ENCODE peak calls at places on chromosomes 7 and 10, in nine cellular contexts. R, G, M, W, F, Q, C, L and S are unnamed samples.

GRCh38 chr7:138468244-138469123 is 8.4 kb downstream of the TRIM24 start:
- DNase-seq in R (no peak), G (no peak), M (no peak), W (no peak), F (no peak), Q (no peak), C (peak; percentile 14), L (peak; percentile 56), S (peak; percentile 61)

GRCh38 chr10:111598433-111599059 is 521.7 kb downstream of the ADRA2A start:
- DNase-seq in R (peak; percentile 80), G (peak; percentile 1), M (no peak), W (peak; percentile 29), F (peak; percentile 73), Q (peak; percentile 69), C (peak; percentile 31), L (peak; percentile 36), S (peak; percentile 71)

GRCh38 chr10:74140553-74140952 is 10.1 kb downstream of the AP3M1 start:
- DNase-seq in R (no peak), G (no peak), M (no peak), W (no peak), F (no peak), Q (no peak), C (no peak), L (no peak), S (no peak)

GRCh38 chr7:12692479-12693259 is 5.2 kb downstream of the ARL4A start:
- DNase-seq in R (no peak), G (no peak), M (no peak), W (no peak), F (no peak), Q (no peak), C (no peak), L (no peak), S (no peak)

GRCh38 chr10:44418637-44419036 is 33.7 kb upstream of the CXCL12 start:
- DNase-seq in R (no peak), G (no peak), M (peak; percentile 33), W (no peak), F (no peak), Q (no peak), C (no peak), L (no peak), S (no peak)

GRCh38 chr10:123523833-123524232 is 142.3 kb upstream of the GPR26 start:
- DNase-seq in R (no peak), G (no peak), M (no peak), W (no peak), F (no peak), Q (no peak), C (no peak), L (no peak), S (no peak)

GRCh38 chr7:42893341-42894242 is 18.3 kb downstream of the C7orf25 start:
- DNase-seq in R (no peak), G (no peak), M (no peak), W (no peak), F (no peak), Q (no peak), C (no peak), L (no peak), S (no peak)

GRCh38 chr10:24722676-24723385 is 856 bp downstream of the ARHGAP21 start:
- DNase-seq in R (peak; percentile 43), G (peak; percentile 74), M (peak; percentile 77), W (peak; percentile 38), F (peak; percentile 64), Q (peak; percentile 72), C (peak; percentile 40), L (no peak), S (peak; percentile 65)

GRCh38 chr10:133359554-133359971 is 1.7 kb upstream of the FUOM start:
- DNase-seq in R (no peak), G (no peak), M (no peak), W (peak; percentile 8), F (no peak), Q (no peak), C (no peak), L (no peak), S (no peak)

GRCh38 chr7:17463511-17464085 is 165.1 kb downstream of the AHR start:
- DNase-seq in R (no peak), G (no peak), M (no peak), W (no peak), F (no peak), Q (no peak), C (no peak), L (no peak), S (no peak)

GRCh38 chr7:73329861-73330581 is 2.1 kb downstream of the FKBP6 start:
- DNase-seq in R (peak; percentile 17), G (no peak), M (no peak), W (no peak), F (no peak), Q (no peak), C (peak; percentile 36), L (no peak), S (peak; percentile 31)

GRCh38 chr7:135715673-135716072 is 12.3 kb downstream of the SLC13A4 start:
- DNase-seq in R (no peak), G (no peak), M (no peak), W (no peak), F (no peak), Q (no peak), C (no peak), L (no peak), S (no peak)

GRCh38 chr10:105503714-105504113 is 862.6 kb downstream of the SORCS3 start:
- DNase-seq in R (no peak), G (no peak), M (no peak), W (no peak), F (no peak), Q (no peak), C (no peak), L (no peak), S (no peak)

GRCh38 chr7:11355571-11355970 is 381.9 kb downstream of the PHF14 start:
- DNase-seq in R (no peak), G (no peak), M (no peak), W (no peak), F (no peak), Q (no peak), C (no peak), L (no peak), S (no peak)

GRCh38 chr7:5382281-5383041 is 41.2 kb downstream of the TNRC18 start:
- DNase-seq in R (peak; percentile 15), G (no peak), M (no peak), W (no peak), F (no peak), Q (peak; percentile 79), C (peak; percentile 15), L (peak; percentile 58), S (no peak)

GRCh38 chr7:134140889-134141867 is 14.0 kb downstream of the LRGUK start:
- DNase-seq in R (peak; percentile 56), G (peak; percentile 13), M (no peak), W (peak; percentile 72), F (peak; percentile 69), Q (peak; percentile 78), C (peak; percentile 51), L (peak; percentile 80), S (peak; percentile 64)

GRCh38 chr10:97796651-97797050 is 24.9 kb upstream of the SFRP5 start:
- DNase-seq in R (no peak), G (no peak), M (no peak), W (no peak), F (peak; percentile 6), Q (no peak), C (no peak), L (no peak), S (no peak)

DNA sequence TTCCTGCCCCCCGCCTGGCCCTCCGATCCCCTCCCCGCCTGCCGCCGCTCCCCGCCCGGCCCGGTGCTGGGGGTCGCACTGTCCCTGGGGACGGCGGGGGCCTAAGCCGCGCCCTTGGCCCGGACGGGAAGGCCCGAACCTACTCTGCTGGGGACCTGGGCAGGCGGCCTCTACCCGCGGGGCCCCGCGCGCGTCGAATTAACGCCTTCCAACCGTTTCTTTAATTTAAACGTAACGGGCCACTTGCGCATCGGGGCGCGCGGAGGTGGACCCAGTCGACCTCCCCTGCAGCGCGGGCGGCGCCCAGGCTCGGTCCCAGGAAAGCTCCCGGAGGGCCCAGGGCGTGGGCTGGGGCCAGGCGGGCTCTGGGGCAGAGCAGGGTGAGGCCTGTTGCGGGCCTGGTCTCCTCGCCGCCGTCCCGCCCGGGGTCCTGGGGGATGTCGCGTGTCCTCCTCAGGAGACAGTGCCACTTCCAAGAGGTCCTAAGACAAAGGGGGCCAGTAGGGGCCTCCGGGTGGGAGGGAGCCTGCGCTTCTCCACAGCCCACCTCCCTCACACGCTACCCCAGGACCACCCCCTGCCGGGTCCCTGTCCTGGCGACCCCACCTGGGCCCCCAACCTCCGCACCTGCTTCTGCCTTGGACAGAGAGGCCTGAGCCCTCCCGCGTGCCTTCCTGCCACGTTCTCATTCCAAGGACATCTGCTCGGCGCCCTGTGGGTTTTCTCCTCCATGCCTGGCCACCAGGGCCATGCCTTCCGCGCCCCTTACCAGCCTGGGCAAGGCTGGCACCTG is 658 bp upstream of the PTPRN2 start:
- DNase-seq in R (no peak), G (no peak), M (no peak), W (no peak), F (no peak), Q (peak; percentile 57), C (no peak), L (no peak), S (no peak)
- H3K4me3 ChIP-seq in R (peak overlapping the region; percentile 16), G (no peak overlapping the region), M (peak overlapping the region; percentile 68), W (no peak overlapping the region), F (no peak overlapping the region), Q (peak overlapping the region; percentile 58), C (peak overlapping the region; percentile 38), L (peak overlapping the region; percentile 52), S (peak overlapping the region; percentile 46)

DNA sequence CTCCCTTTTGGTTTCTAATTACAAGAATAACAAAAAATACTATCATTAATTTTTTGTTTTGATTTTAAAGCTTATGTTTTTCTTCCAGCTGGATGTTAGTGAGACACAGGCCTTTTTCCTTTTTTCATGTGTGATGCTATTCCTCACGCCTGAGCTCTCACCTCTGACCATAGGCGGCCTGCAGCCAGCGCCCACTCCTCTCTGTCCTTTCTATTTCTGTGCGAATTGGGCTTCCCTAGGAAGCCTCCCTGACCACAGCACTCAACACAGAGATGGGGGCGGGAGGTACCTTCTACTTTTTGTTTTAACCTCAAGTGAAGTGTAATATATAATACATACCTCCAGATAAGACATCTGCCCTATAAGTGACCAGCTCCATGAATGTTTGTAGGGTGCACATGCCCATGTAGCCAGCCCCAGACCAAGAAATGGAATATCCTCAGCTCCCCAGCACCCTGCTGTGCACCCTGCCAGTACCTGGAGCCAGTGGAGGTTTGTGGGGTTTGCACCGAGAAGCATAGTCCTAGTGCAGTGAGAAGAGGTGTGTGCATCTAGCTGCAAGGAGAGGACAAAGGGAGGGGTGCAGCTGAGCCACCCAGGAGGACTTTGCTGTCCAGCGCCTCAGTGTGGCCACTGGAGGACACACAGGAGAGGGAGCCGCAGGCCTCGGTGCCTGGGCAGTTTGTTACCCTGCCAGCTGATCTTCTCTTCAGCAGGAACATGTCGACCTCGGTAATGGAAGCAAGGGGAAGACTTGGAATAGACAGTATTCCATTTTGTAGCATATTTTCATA is 38.5 kb downstream of the BNIP3 start:
- DNase-seq in R (no peak), G (no peak), M (no peak), W (peak; percentile 20), F (no peak), Q (no peak), C (no peak), L (no peak), S (peak; percentile 6)
- TF ChIP-seq CTCF in R (peak; percentile 13), G (peak; percentile 38), M (no peak), W (peak; percentile 60), F (no peak), Q (peak; percentile 31), C (peak; percentile 36), L (no peak), S (no peak)

GRCh38 chr10:15279236-15279635 is 91.9 kb downstream of the FAM171A1 start:
- DNase-seq in R (no peak), G (no peak), M (no peak), W (no peak), F (no peak), Q (no peak), C (no peak), L (no peak), S (no peak)
- H3K4me3 ChIP-seq in R (no peak overlapping the region), G (no peak overlapping the region), M (no peak overlapping the region), W (no peak overlapping the region), F (no peak overlapping the region), Q (no peak overlapping the region), C (no peak overlapping the region), L (no peak overlapping the region), S (no peak overlapping the region)

GRCh38 chr7:76314042-76314721 is 11.7 kb downstream of the HSPB1 start:
- DNase-seq in R (peak; percentile 89), G (peak; percentile 92), M (peak; percentile 97), W (peak; percentile 91), F (peak; percentile 96), Q (peak; percentile 98), C (peak; percentile 89), L (peak; percentile 97), S (peak; percentile 93)
- TF ChIP-seq CTCF in R (peak; percentile 100), G (peak; percentile 100), M (peak; percentile 99), W (peak; percentile 99), F (peak; percentile 100), Q (peak; percentile 100), C (peak; percentile 100), L (peak; percentile 92), S (peak; percentile 100)